ENCODE peak calls at places on chromosomes 5 and 9, in six cellular contexts. One of them, this sample, is unnamed.

GRCh38 chr9:110691002-110691549 is 22.5 kb downstream of the MUSK start:
- DNase-seq in activated CD8-positive, alpha-beta T cell treated with anti-CD3 and anti-CD28 coated beads for 36 hours: no peak
- DNase-seq in mesothelial cell of epicardium: no peak
- DNase-seq in AG10803: no peak
- DNase-seq in neural progenitor cell: no peak
- DNase-seq in endothelial cell: no peak
- DNase-seq in this sample: no peak

GRCh38 chr5:176530406-176530982 is 6.7 kb downstream of the RNF44 start:
- DNase-seq in activated CD8-positive, alpha-beta T cell treated with anti-CD3 and anti-CD28 coated beads for 36 hours: no peak
- DNase-seq in mesothelial cell of epicardium: no peak
- DNase-seq in AG10803: no peak
- DNase-seq in neural progenitor cell: no peak
- DNase-seq in endothelial cell: no peak
- DNase-seq in this sample: no peak

GRCh38 chr5:56270568-56271392 is 37.6 kb upstream of the ANKRD55 start:
- DNase-seq in activated CD8-positive, alpha-beta T cell treated with anti-CD3 and anti-CD28 coated beads for 36 hours: peak; percentile 82
- DNase-seq in mesothelial cell of epicardium: peak; percentile 83
- DNase-seq in AG10803: peak; percentile 84
- DNase-seq in neural progenitor cell: peak; percentile 89
- DNase-seq in endothelial cell: peak; percentile 84
- DNase-seq in this sample: peak; percentile 71

GRCh38 chr5:124743534-124744169 is 2.8 kb downstream of the ZNF608 start:
- DNase-seq in activated CD8-positive, alpha-beta T cell treated with anti-CD3 and anti-CD28 coated beads for 36 hours: no peak
- DNase-seq in mesothelial cell of epicardium: no peak
- DNase-seq in AG10803: no peak
- DNase-seq in neural progenitor cell: peak; percentile 30
- DNase-seq in endothelial cell: no peak
- DNase-seq in this sample: no peak

GRCh38 chr9:16154570-16155078 is 601.8 kb downstream of the CCDC171 start:
- DNase-seq in activated CD8-positive, alpha-beta T cell treated with anti-CD3 and anti-CD28 coated beads for 36 hours: peak; percentile 77
- DNase-seq in mesothelial cell of epicardium: peak; percentile 75
- DNase-seq in AG10803: no peak
- DNase-seq in neural progenitor cell: peak; percentile 84
- DNase-seq in endothelial cell: peak; percentile 74
- DNase-seq in this sample: peak; percentile 49

GRCh38 chr9:27791311-27791710 is 218.0 kb upstream of the C9orf72 start:
- DNase-seq in activated CD8-positive, alpha-beta T cell treated with anti-CD3 and anti-CD28 coated beads for 36 hours: no peak
- DNase-seq in mesothelial cell of epicardium: no peak
- DNase-seq in AG10803: no peak
- DNase-seq in neural progenitor cell: no peak
- DNase-seq in endothelial cell: no peak
- DNase-seq in this sample: no peak

GRCh38 chr5:112995764-112996618 is 19.4 kb downstream of the DCP2 start:
- DNase-seq in activated CD8-positive, alpha-beta T cell treated with anti-CD3 and anti-CD28 coated beads for 36 hours: peak; percentile 85
- DNase-seq in mesothelial cell of epicardium: peak; percentile 81
- DNase-seq in AG10803: peak; percentile 68
- DNase-seq in neural progenitor cell: peak; percentile 69
- DNase-seq in endothelial cell: peak; percentile 82
- DNase-seq in this sample: peak; percentile 55

GRCh38 chr9:109811876-109812275 is 31.9 kb downstream of the PALM2AKAP2 start:
- DNase-seq in activated CD8-positive, alpha-beta T cell treated with anti-CD3 and anti-CD28 coated beads for 36 hours: no peak
- DNase-seq in mesothelial cell of epicardium: no peak
- DNase-seq in AG10803: no peak
- DNase-seq in neural progenitor cell: no peak
- DNase-seq in endothelial cell: no peak
- DNase-seq in this sample: no peak

GRCh38 chr5:18465833-18466681 is 831.8 kb downstream of the TAF11L14 start:
- DNase-seq in activated CD8-positive, alpha-beta T cell treated with anti-CD3 and anti-CD28 coated beads for 36 hours: peak; percentile 49
- DNase-seq in mesothelial cell of epicardium: peak; percentile 55
- DNase-seq in AG10803: peak; percentile 45
- DNase-seq in neural progenitor cell: peak; percentile 74
- DNase-seq in endothelial cell: peak; percentile 83
- DNase-seq in this sample: peak; percentile 48

GRCh38 chr9:135506327-135507103 is 6.0 kb downstream of the MRPS2 start:
- DNase-seq in activated CD8-positive, alpha-beta T cell treated with anti-CD3 and anti-CD28 coated beads for 36 hours: no peak
- DNase-seq in mesothelial cell of epicardium: no peak
- DNase-seq in AG10803: no peak
- DNase-seq in neural progenitor cell: peak; percentile 58
- DNase-seq in endothelial cell: no peak
- DNase-seq in this sample: no peak

GRCh38 chr9:114163517-114163924 is 8.2 kb downstream of the COL27A1 start:
- DNase-seq in activated CD8-positive, alpha-beta T cell treated with anti-CD3 and anti-CD28 coated beads for 36 hours: no peak
- DNase-seq in mesothelial cell of epicardium: no peak
- DNase-seq in AG10803: peak; percentile 61
- DNase-seq in neural progenitor cell: peak; percentile 65
- DNase-seq in endothelial cell: no peak
- DNase-seq in this sample: no peak

GRCh38 chr9:79883073-79883645 is 311.4 kb downstream of the TLE4 start:
- DNase-seq in activated CD8-positive, alpha-beta T cell treated with anti-CD3 and anti-CD28 coated beads for 36 hours: peak; percentile 76
- DNase-seq in mesothelial cell of epicardium: no peak
- DNase-seq in AG10803: no peak
- DNase-seq in neural progenitor cell: no peak
- DNase-seq in endothelial cell: no peak
- DNase-seq in this sample: no peak

GRCh38 chr5:151757233-151758140 is 944 bp downstream of the ATOX1 start:
- DNase-seq in activated CD8-positive, alpha-beta T cell treated with anti-CD3 and anti-CD28 coated beads for 36 hours: peak; percentile 42
- DNase-seq in mesothelial cell of epicardium: no peak
- DNase-seq in AG10803: no peak
- DNase-seq in neural progenitor cell: no peak
- DNase-seq in endothelial cell: no peak
- DNase-seq in this sample: no peak

GRCh38 chr9:94941211-94941875 is 214.8 kb downstream of the AOPEP start:
- DNase-seq in activated CD8-positive, alpha-beta T cell treated with anti-CD3 and anti-CD28 coated beads for 36 hours: no peak
- DNase-seq in mesothelial cell of epicardium: no peak
- DNase-seq in AG10803: peak; percentile 26
- DNase-seq in neural progenitor cell: no peak
- DNase-seq in endothelial cell: no peak
- DNase-seq in this sample: no peak

GRCh38 chr9:116358251-116358650 is 204.7 kb downstream of the PAPPA start:
- DNase-seq in activated CD8-positive, alpha-beta T cell treated with anti-CD3 and anti-CD28 coated beads for 36 hours: no peak
- DNase-seq in mesothelial cell of epicardium: no peak
- DNase-seq in AG10803: no peak
- DNase-seq in neural progenitor cell: no peak
- DNase-seq in endothelial cell: no peak
- DNase-seq in this sample: no peak

DNA sequence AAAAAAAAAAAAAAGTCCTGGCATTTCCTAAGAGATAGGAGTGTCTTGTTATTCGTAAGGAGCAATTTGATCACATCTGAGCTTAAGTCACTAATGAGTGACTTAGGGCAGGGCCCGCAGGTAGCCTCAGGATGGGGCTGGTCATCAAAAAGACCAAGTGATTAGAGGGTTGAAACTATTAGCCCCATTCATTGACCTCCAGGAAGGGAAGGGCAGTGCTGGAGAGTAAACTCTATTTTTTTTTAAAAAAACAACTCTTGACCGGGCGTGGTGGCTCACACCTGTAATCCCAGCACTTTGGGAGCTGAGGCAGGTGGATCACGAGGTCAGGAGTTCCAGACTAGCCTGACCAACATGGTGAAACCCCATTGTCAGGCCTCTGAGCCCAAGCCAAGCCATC is 46.2 kb upstream of the IQGAP2 start:
- DNase-seq in activated CD8-positive, alpha-beta T cell treated with anti-CD3 and anti-CD28 coated beads for 36 hours: no peak
- DNase-seq in mesothelial cell of epicardium: no peak
- DNase-seq in AG10803: no peak
- DNase-seq in neural progenitor cell: no peak
- DNase-seq in endothelial cell: no peak
- DNase-seq in this sample: no peak
- TF ChIP-seq CTCF in activated CD8-positive, alpha-beta T cell treated with anti-CD3 and anti-CD28 coated beads for 36 hours: no peak
- TF ChIP-seq CTCF in mesothelial cell of epicardium: no peak
- TF ChIP-seq CTCF in AG10803: no peak
- TF ChIP-seq CTCF in neural progenitor cell: no peak
- TF ChIP-seq CTCF in endothelial cell: no peak
- TF ChIP-seq CTCF in this sample: no peak

GRCh38 chr5:95646569-95647330 is at the start of gene RFESD:
- DNase-seq in activated CD8-positive, alpha-beta T cell treated with anti-CD3 and anti-CD28 coated beads for 36 hours: peak; percentile 99
- DNase-seq in mesothelial cell of epicardium: peak; percentile 92
- DNase-seq in AG10803: peak; percentile 96
- DNase-seq in neural progenitor cell: peak; percentile 96
- DNase-seq in endothelial cell: peak; percentile 95
- DNase-seq in this sample: peak; percentile 89
- TF ChIP-seq CTCF in activated CD8-positive, alpha-beta T cell treated with anti-CD3 and anti-CD28 coated beads for 36 hours: no peak
- TF ChIP-seq CTCF in mesothelial cell of epicardium: no peak
- TF ChIP-seq CTCF in AG10803: peak; percentile 8
- TF ChIP-seq CTCF in neural progenitor cell: peak; percentile 20
- TF ChIP-seq CTCF in endothelial cell: no peak
- TF ChIP-seq CTCF in this sample: no peak

GRCh38 chr9:126584611-126585010 is 29.1 kb upstream of the LMX1B start:
- DNase-seq in activated CD8-positive, alpha-beta T cell treated with anti-CD3 and anti-CD28 coated beads for 36 hours: no peak
- DNase-seq in mesothelial cell of epicardium: no peak
- DNase-seq in AG10803: no peak
- DNase-seq in neural progenitor cell: no peak
- DNase-seq in endothelial cell: no peak
- DNase-seq in this sample: no peak
- TF ChIP-seq CTCF in activated CD8-positive, alpha-beta T cell treated with anti-CD3 and anti-CD28 coated beads for 36 hours: no peak
- TF ChIP-seq CTCF in mesothelial cell of epicardium: no peak
- TF ChIP-seq CTCF in AG10803: no peak
- TF ChIP-seq CTCF in neural progenitor cell: no peak
- TF ChIP-seq CTCF in endothelial cell: no peak
- TF ChIP-seq CTCF in this sample: no peak

GRCh38 chr5:16866795-16867584 is 69.1 kb downstream of the MYO10 start:
- DNase-seq in activated CD8-positive, alpha-beta T cell treated with anti-CD3 and anti-CD28 coated beads for 36 hours: no peak
- DNase-seq in mesothelial cell of epicardium: no peak
- DNase-seq in AG10803: no peak
- DNase-seq in neural progenitor cell: peak; percentile 64
- DNase-seq in endothelial cell: no peak
- DNase-seq in this sample: no peak

GRCh38 chr5:16867585-16867953 is 68.5 kb downstream of the MYO10 start:
- DNase-seq in activated CD8-positive, alpha-beta T cell treated with anti-CD3 and anti-CD28 coated beads for 36 hours: no peak
- DNase-seq in mesothelial cell of epicardium: no peak
- DNase-seq in AG10803: no peak
- DNase-seq in neural progenitor cell: no peak
- DNase-seq in endothelial cell: no peak
- DNase-seq in this sample: no peak

GRCh38 chr5:16870878-16871277 is 65.2 kb downstream of the MYO10 start:
- DNase-seq in activated CD8-positive, alpha-beta T cell treated with anti-CD3 and anti-CD28 coated beads for 36 hours: no peak
- DNase-seq in mesothelial cell of epicardium: no peak
- DNase-seq in AG10803: no peak
- DNase-seq in neural progenitor cell: no peak
- DNase-seq in endothelial cell: no peak
- DNase-seq in this sample: no peak

GRCh38 chr5:16871746-16872339 is 64.2 kb downstream of the MYO10 start:
- DNase-seq in activated CD8-positive, alpha-beta T cell treated with anti-CD3 and anti-CD28 coated beads for 36 hours: no peak
- DNase-seq in mesothelial cell of epicardium: no peak
- DNase-seq in AG10803: peak; percentile 72
- DNase-seq in neural progenitor cell: no peak
- DNase-seq in endothelial cell: no peak
- DNase-seq in this sample: no peak

DNA sequence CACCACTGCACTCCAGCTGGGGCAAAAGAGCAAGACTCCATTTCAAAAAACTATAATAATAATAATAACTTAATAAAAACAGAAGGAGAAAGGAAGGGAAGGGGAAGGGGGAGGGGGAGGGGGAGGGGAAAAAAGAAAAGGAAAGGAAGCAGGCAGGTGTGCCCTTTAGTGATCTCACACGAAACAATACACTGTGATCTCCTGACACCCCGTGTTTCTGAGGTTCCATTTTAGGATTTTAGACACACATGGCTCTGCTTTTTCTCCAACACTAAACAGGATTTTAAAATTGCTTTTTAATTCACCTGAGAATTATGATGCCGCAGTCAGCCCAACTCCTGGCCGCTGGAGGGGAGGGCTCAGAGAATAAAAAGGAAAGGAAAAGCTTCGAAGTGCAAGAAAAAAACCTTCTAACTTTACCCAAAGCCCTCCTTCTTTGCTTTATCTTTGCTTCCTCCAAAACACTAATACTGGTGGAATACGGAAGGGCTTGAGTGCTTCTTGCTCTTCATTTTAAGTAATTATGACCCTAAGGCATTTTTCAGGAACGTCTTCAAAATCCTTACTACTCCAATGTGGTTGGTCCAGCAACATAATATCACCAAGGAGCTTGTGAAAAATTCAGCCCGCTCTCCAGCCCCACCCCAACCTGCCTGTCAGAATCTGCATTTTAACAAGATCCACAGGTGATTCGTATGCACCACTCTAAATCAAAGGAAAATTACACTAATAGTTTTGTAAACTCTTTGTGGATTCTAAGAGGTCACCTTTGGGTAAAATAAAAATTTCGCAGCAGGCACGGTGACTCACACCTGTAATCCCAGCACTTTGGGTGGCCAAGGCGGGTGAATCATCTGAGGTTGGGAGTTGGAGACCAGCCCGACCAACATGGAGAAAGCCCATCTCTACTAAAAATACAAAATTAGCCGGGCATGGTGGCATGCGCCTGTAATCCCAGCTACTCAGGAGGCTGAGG is 66.0 kb downstream of the MYO10 start:
- DNase-seq in activated CD8-positive, alpha-beta T cell treated with anti-CD3 and anti-CD28 coated beads for 36 hours: no peak
- DNase-seq in mesothelial cell of epicardium: no peak
- DNase-seq in AG10803: peak; percentile 36
- DNase-seq in neural progenitor cell: no peak
- DNase-seq in endothelial cell: no peak
- DNase-seq in this sample: no peak
- TF ChIP-seq CTCF in activated CD8-positive, alpha-beta T cell treated with anti-CD3 and anti-CD28 coated beads for 36 hours: no peak
- TF ChIP-seq CTCF in mesothelial cell of epicardium: no peak
- TF ChIP-seq CTCF in AG10803: no peak
- TF ChIP-seq CTCF in neural progenitor cell: no peak
- TF ChIP-seq CTCF in endothelial cell: no peak
- TF ChIP-seq CTCF in this sample: no peak

GRCh38 chr5:132589467-132589866 is 32.7 kb downstream of the RAD50 start:
- DNase-seq in activated CD8-positive, alpha-beta T cell treated with anti-CD3 and anti-CD28 coated beads for 36 hours: no peak
- DNase-seq in mesothelial cell of epicardium: no peak
- DNase-seq in AG10803: no peak
- DNase-seq in neural progenitor cell: no peak
- DNase-seq in endothelial cell: no peak
- DNase-seq in this sample: no peak

GRCh38 chr5:132592521-132592920 is 35.7 kb downstream of the RAD50 start:
- DNase-seq in activated CD8-positive, alpha-beta T cell treated with anti-CD3 and anti-CD28 coated beads for 36 hours: no peak
- DNase-seq in mesothelial cell of epicardium: no peak
- DNase-seq in AG10803: no peak
- DNase-seq in neural progenitor cell: peak; percentile 2
- DNase-seq in endothelial cell: no peak
- DNase-seq in this sample: no peak

GRCh38 chr5:132594170-132594569 is 37.4 kb downstream of the RAD50 start:
- DNase-seq in activated CD8-positive, alpha-beta T cell treated with anti-CD3 and anti-CD28 coated beads for 36 hours: no peak
- DNase-seq in mesothelial cell of epicardium: no peak
- DNase-seq in AG10803: no peak
- DNase-seq in neural progenitor cell: no peak
- DNase-seq in endothelial cell: no peak
- DNase-seq in this sample: no peak

GRCh38 chr5:132595624-132596023 is 38.8 kb downstream of the RAD50 start:
- DNase-seq in activated CD8-positive, alpha-beta T cell treated with anti-CD3 and anti-CD28 coated beads for 36 hours: no peak
- DNase-seq in mesothelial cell of epicardium: no peak
- DNase-seq in AG10803: no peak
- DNase-seq in neural progenitor cell: no peak
- DNase-seq in endothelial cell: no peak
- DNase-seq in this sample: no peak

DNA sequence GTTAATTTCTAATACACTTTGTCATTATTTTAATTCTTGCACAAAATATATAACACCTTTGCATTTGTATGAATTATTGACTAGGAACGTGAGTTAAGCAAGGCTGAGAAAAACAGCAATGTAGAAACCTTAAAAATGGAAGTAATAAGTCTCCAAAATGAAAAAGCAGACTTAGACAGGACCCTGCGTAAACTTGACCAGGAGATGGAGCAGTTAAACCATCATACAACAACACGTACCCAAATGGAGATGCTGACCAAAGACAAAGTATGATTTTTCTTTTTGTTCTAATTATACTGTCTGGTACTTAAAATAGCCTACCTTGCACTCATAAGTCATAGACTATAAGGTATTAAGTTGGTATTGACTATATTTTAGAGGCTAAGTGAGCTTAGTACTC is 34.4 kb downstream of the RAD50 start:
- DNase-seq in activated CD8-positive, alpha-beta T cell treated with anti-CD3 and anti-CD28 coated beads for 36 hours: peak; percentile 8
- DNase-seq in mesothelial cell of epicardium: no peak
- DNase-seq in AG10803: peak; percentile 4
- DNase-seq in neural progenitor cell: no peak
- DNase-seq in endothelial cell: no peak
- DNase-seq in this sample: peak; percentile 24
- TF ChIP-seq CTCF in activated CD8-positive, alpha-beta T cell treated with anti-CD3 and anti-CD28 coated beads for 36 hours: no peak
- TF ChIP-seq CTCF in mesothelial cell of epicardium: no peak
- TF ChIP-seq CTCF in AG10803: peak; percentile 25
- TF ChIP-seq CTCF in neural progenitor cell: no peak
- TF ChIP-seq CTCF in endothelial cell: no peak
- TF ChIP-seq CTCF in this sample: peak; percentile 38